ENCODE peak calls at places on chromosomes 11 and 22, in eight cellular contexts. Y is pancreas; C is HT-29; P is hypothalamus; V is iris pigment epithelial cell; N is NCI-H524; H is IMR-90; S is activated CD4-positive, alpha-beta T cell treated with anti-CD3 and anti-CD28 coated beads, Interleukin-2, amount 50 U/mL, for 1 hour. R is an unnamed sample.

GRCh38 chr22:36548606-36549005 is 19.6 kb upstream of the EIF3D start:
- DNase-seq in Y (no peak), C (no peak), P (no peak), V (no peak), N (no peak), H (no peak), S (no peak), R (no peak)

GRCh38 chr11:111557425-111558111 is 17.0 kb downstream of the LAYN start:
- DNase-seq in Y (no peak), C (no peak), P (no peak), V (peak), N (no peak), H (peak), S (no peak), R (peak)

GRCh38 chr11:46930089-46930488 is 6.5 kb upstream of the CSTPP1 start:
- DNase-seq in Y (no peak), C (peak), P (no peak), V (peak), N (no peak), H (peak), S (no peak), R (no peak)

GRCh38 chr11:117950999-117951961 is 22.1 kb upstream of the TMPRSS13 start:
- DNase-seq in Y (no peak), C (no peak), P (no peak), V (no peak), N (no peak), H (no peak), S (peak), R (no peak)

GRCh38 chr22:19398206-19398605 is 33.3 kb downstream of the HIRA start:
- DNase-seq in Y (no peak), C (no peak), P (no peak), V (no peak), N (peak), H (no peak), S (no peak), R (no peak)

GRCh38 chr11:94998285-94998684 is 24.8 kb downstream of the KDM4D start:
- DNase-seq in Y (peak), C (no peak), P (no peak), V (no peak), N (no peak), H (no peak), S (no peak), R (no peak)

GRCh38 chr11:67666676-67667489 is 7.5 kb downstream of the ALDH3B2 start:
- DNase-seq in Y (no peak), C (no peak), P (no peak), V (no peak), N (no peak), H (no peak), S (no peak), R (no peak)

GRCh38 chr11:32173435-32173834 is 82.6 kb downstream of the RCN1 start:
- DNase-seq in Y (no peak), C (peak), P (peak), V (peak), N (peak), H (peak), S (peak), R (peak)

R was measured in fibroblast of the conjunctiva.